ENCODE peak calls at places on chromosomes 16 and 17, in ten cellular contexts. P is substantia nigra; X is BJ; B is CD4-positive, alpha-beta memory T cell; C is OCI-LY7; S is M059J; A is anterior cingulate cortex; V is activated CD4-positive, alpha-beta T cell treated with anti-CD3 and anti-CD28 coated beads for 4 hours; U is stimulated activated CD8-positive, alpha-beta memory T cell treated with anti-CD3 and anti-CD28 coated beads, Interleukin-15, amount 100 ng/mL, for 1 hour; R is NCI-H1436. Y is an unnamed sample.

GRCh38 chr16:2194852-2195315 is 1.5 kb downstream of the CASKIN1 start:
- DNase-seq in P (no peak), X (no peak), B (peak; percentile 57), C (peak; percentile 68), S (peak; percentile 51), A (no peak), V (peak; percentile 56), U (peak; percentile 21), R (peak; percentile 71), Y (no peak)

GRCh38 chr16:48124266-48124665 is 31.5 kb downstream of the ABCC12 start:
- DNase-seq in P (no peak), X (no peak), B (no peak), C (no peak), S (peak; percentile 40), A (no peak), V (no peak), U (no peak), R (no peak), Y (no peak)

GRCh38 chr17:81073967-81074366 is 39.0 kb downstream of the BAIAP2 start:
- DNase-seq in P (no peak), X (no peak), B (no peak), C (no peak), S (no peak), A (no peak), V (no peak), U (no peak), R (no peak), Y (no peak)

GRCh38 chr16:79286646-79287423 is 313.7 kb downstream of the MAF start:
- DNase-seq in P (peak; percentile 8), X (no peak), B (no peak), C (peak; percentile 91), S (no peak), A (peak; percentile 49), V (no peak), U (no peak), R (peak; percentile 83), Y (no peak)

GRCh38 chr17:50871369-50871768 is 5.2 kb upstream of the TOB1 start:
- DNase-seq in P (no peak), X (no peak), B (peak; percentile 83), C (no peak), S (no peak), A (no peak), V (peak; percentile 14), U (no peak), R (no peak), Y (no peak)

GRCh38 chr16:84308120-84308519 is 13.4 kb downstream of the WFDC1 start:
- DNase-seq in P (no peak), X (no peak), B (no peak), C (peak; percentile 46), S (peak; percentile 48), A (peak; percentile 5), V (no peak), U (no peak), R (peak; percentile 42), Y (no peak)

GRCh38 chr17:57868007-57868774 is 18.3 kb upstream of the MRPS23 start:
- DNase-seq in P (no peak), X (peak; percentile 73), B (no peak), C (peak; percentile 85), S (peak; percentile 93), A (no peak), V (no peak), U (no peak), R (no peak), Y (peak; percentile 91)

GRCh38 chr17:31627960-31628359 is 231.1 kb downstream of the COPRS start:
- DNase-seq in P (no peak), X (peak; percentile 56), B (no peak), C (no peak), S (peak; percentile 77), A (no peak), V (no peak), U (no peak), R (no peak), Y (peak; percentile 36)

GRCh38 chr17:48484850-48485249 is 46.0 kb downstream of the HOXB1 start:
- DNase-seq in P (no peak), X (no peak), B (no peak), C (no peak), S (peak; percentile 95), A (no peak), V (no peak), U (no peak), R (no peak), Y (no peak)

GRCh38 chr17:49132699-49133364 is at the start of gene B4GALNT2:
- DNase-seq in P (no peak), X (no peak), B (no peak), C (no peak), S (no peak), A (no peak), V (no peak), U (no peak), R (no peak), Y (no peak)

GRCh38 chr17:13462673-13463124 is 139.0 kb downstream of the HS3ST3A1 start:
- DNase-seq in P (no peak), X (no peak), B (no peak), C (no peak), S (no peak), A (no peak), V (no peak), U (no peak), R (no peak), Y (no peak)

GRCh38 chr17:688100-688989 is 26.3 kb downstream of the VPS53 start:
- DNase-seq in P (no peak), X (no peak), B (no peak), C (peak; percentile 2), S (peak; percentile 17), A (no peak), V (no peak), U (no peak), R (no peak), Y (no peak)

GRCh38 chr16:13307255-13307654 is 405.9 kb downstream of the SHISA9 start:
- DNase-seq in P (no peak), X (peak; percentile 88), B (no peak), C (no peak), S (peak; percentile 98), A (no peak), V (no peak), U (no peak), R (no peak), Y (no peak)

GRCh38 chr16:391885-392335 is 5.1 kb upstream of the NME4 start:
- DNase-seq in P (peak; percentile 42), X (no peak), B (peak; percentile 62), C (peak; percentile 65), S (peak; percentile 72), A (no peak), V (peak; percentile 77), U (peak; percentile 45), R (peak; percentile 39), Y (peak; percentile 65)

GRCh38 chr16:7443966-7444365 is 111.3 kb downstream of the RBFOX1 start:
- DNase-seq in P (no peak), X (no peak), B (no peak), C (no peak), S (no peak), A (no peak), V (no peak), U (no peak), R (no peak), Y (no peak)

GRCh38 chr16:71423865-71424264 is 18.0 kb downstream of the TLE7 start:
- DNase-seq in P (no peak), X (no peak), B (no peak), C (no peak), S (no peak), A (no peak), V (no peak), U (no peak), R (no peak), Y (no peak)

Y was measured in HFF-Myc.